ENCODE peak calls at places on chromosomes 3 and 15, in eight cellular contexts. One of them, this sample, is unnamed.
A peak's percentile ranks its signal among the peaks of the same experiment; 100 is the strongest.

GRCh38 chr3:65928110-65928509 is 110.6 kb downstream of the MAGI1 start:
- DNase-seq in ovary: no peak
- DNase-seq in stimulated activated CD4-positive, alpha-beta T cell treated with anti-CD3 and anti-CD28 coated beads, Interleukin-4, amount 100 ng/mL, for 48 hours: no peak
- DNase-seq in activated naive CD4-positive, alpha-beta T cell: no peak
- DNase-seq in SW480: no peak
- DNase-seq in fibroblast of the aortic adventitia: no peak
- DNase-seq in H4: no peak
- DNase-seq in C1 segment of cervical spinal cord: no peak
- DNase-seq in this sample: no peak

GRCh38 chr15:39598958-39599845 is 18.3 kb downstream of the THBS1 start:
- DNase-seq in stimulated activated CD4-positive, alpha-beta T cell treated with anti-CD3 and anti-CD28 coated beads, Interleukin-4, amount 100 ng/mL, for 48 hours: no peak
- DNase-seq in ovary: no peak
- DNase-seq in C1 segment of cervical spinal cord: no peak
- DNase-seq in SW480: no peak
- DNase-seq in fibroblast of the aortic adventitia: peak; percentile 50
- DNase-seq in activated naive CD4-positive, alpha-beta T cell: no peak
- DNase-seq in H4: no peak
- DNase-seq in this sample: no peak

GRCh38 chr15:62453356-62453755 is 288.3 kb upstream of the C2CD4B start:
- DNase-seq in fibroblast of the aortic adventitia: no peak
- DNase-seq in C1 segment of cervical spinal cord: no peak
- DNase-seq in activated naive CD4-positive, alpha-beta T cell: no peak
- DNase-seq in H4: peak; percentile 19
- DNase-seq in ovary: no peak
- DNase-seq in SW480: no peak
- DNase-seq in stimulated activated CD4-positive, alpha-beta T cell treated with anti-CD3 and anti-CD28 coated beads, Interleukin-4, amount 100 ng/mL, for 48 hours: no peak
- DNase-seq in this sample: no peak

GRCh38 chr3:37988931-37989525 is 1.6 kb upstream of the VILL start:
- DNase-seq in C1 segment of cervical spinal cord: no peak
- DNase-seq in stimulated activated CD4-positive, alpha-beta T cell treated with anti-CD3 and anti-CD28 coated beads, Interleukin-4, amount 100 ng/mL, for 48 hours: no peak
- DNase-seq in fibroblast of the aortic adventitia: no peak
- DNase-seq in H4: no peak
- DNase-seq in activated naive CD4-positive, alpha-beta T cell: no peak
- DNase-seq in SW480: no peak
- DNase-seq in ovary: no peak
- DNase-seq in this sample: no peak

GRCh38 chr15:101250931-101251829 is 668 bp downstream of the CHSY1 start:
- DNase-seq in stimulated activated CD4-positive, alpha-beta T cell treated with anti-CD3 and anti-CD28 coated beads, Interleukin-4, amount 100 ng/mL, for 48 hours: peak; percentile 30
- DNase-seq in SW480: peak; percentile 52
- DNase-seq in ovary: no peak
- DNase-seq in activated naive CD4-positive, alpha-beta T cell: no peak
- DNase-seq in H4: no peak
- DNase-seq in fibroblast of the aortic adventitia: no peak
- DNase-seq in C1 segment of cervical spinal cord: no peak
- DNase-seq in this sample: no peak

GRCh38 chr3:175105066-175105465 is 245.9 kb downstream of the NAALADL2 start:
- DNase-seq in H4: no peak
- DNase-seq in SW480: no peak
- DNase-seq in fibroblast of the aortic adventitia: peak; percentile 11
- DNase-seq in activated naive CD4-positive, alpha-beta T cell: no peak
- DNase-seq in stimulated activated CD4-positive, alpha-beta T cell treated with anti-CD3 and anti-CD28 coated beads, Interleukin-4, amount 100 ng/mL, for 48 hours: no peak
- DNase-seq in C1 segment of cervical spinal cord: no peak
- DNase-seq in ovary: no peak
- DNase-seq in this sample: no peak

GRCh38 chr3:44886561-44886960 is 12.2 kb downstream of the TGM4 start:
- DNase-seq in SW480: no peak
- DNase-seq in ovary: no peak
- DNase-seq in stimulated activated CD4-positive, alpha-beta T cell treated with anti-CD3 and anti-CD28 coated beads, Interleukin-4, amount 100 ng/mL, for 48 hours: no peak
- DNase-seq in C1 segment of cervical spinal cord: no peak
- DNase-seq in H4: no peak
- DNase-seq in fibroblast of the aortic adventitia: no peak
- DNase-seq in activated naive CD4-positive, alpha-beta T cell: no peak
- DNase-seq in this sample: no peak

GRCh38 chr3:30342319-30343060 is 263.9 kb upstream of the TGFBR2 start:
- DNase-seq in H4: peak; percentile 64
- DNase-seq in stimulated activated CD4-positive, alpha-beta T cell treated with anti-CD3 and anti-CD28 coated beads, Interleukin-4, amount 100 ng/mL, for 48 hours: no peak
- DNase-seq in SW480: peak; percentile 77
- DNase-seq in activated naive CD4-positive, alpha-beta T cell: no peak
- DNase-seq in fibroblast of the aortic adventitia: peak; percentile 97
- DNase-seq in C1 segment of cervical spinal cord: no peak
- DNase-seq in ovary: no peak
- DNase-seq in this sample: no peak

GRCh38 chr3:98592345-98592935 is 971 bp downstream of the CPOX start:
- DNase-seq in fibroblast of the aortic adventitia: no peak
- DNase-seq in activated naive CD4-positive, alpha-beta T cell: no peak
- DNase-seq in SW480: no peak
- DNase-seq in ovary: no peak
- DNase-seq in stimulated activated CD4-positive, alpha-beta T cell treated with anti-CD3 and anti-CD28 coated beads, Interleukin-4, amount 100 ng/mL, for 48 hours: no peak
- DNase-seq in H4: no peak
- DNase-seq in C1 segment of cervical spinal cord: no peak
- DNase-seq in this sample: no peak